ENCODE peak calls at places on chromosomes 16 and 17, in six cellular contexts. K, Z, T, Y, H and G are unnamed samples. For H3K27me3 and H3K4me1, the result is how much of the 10 kb centered on the place peaks cover.

GRCh38 chr17:17062356-17062755 is 20.1 kb downstream of the MPRIP start:
- DNase-seq in K (no peak), Z (no peak), T (no peak), Y (no peak), H (no peak), G (peak)

GRCh38 chr17:2485543-2485942 is 26.1 kb downstream of the METTL16 start:
- DNase-seq in K (no peak), Z (peak), T (no peak), Y (no peak), H (no peak), G (no peak)

GRCh38 chr17:53150101-53150698 is 672.5 kb upstream of the KIF2B start:
- DNase-seq in K (peak), Z (peak), T (no peak), Y (no peak), H (no peak), G (peak)

GRCh38 chr16:48616571-48616970 is 6.6 kb upstream of the N4BP1 start:
- DNase-seq in K (no peak), Z (no peak), T (no peak), Y (no peak), H (peak), G (no peak)

GRCh38 chr17:16322636-16323035 is 30.6 kb downstream of the CENPV start:
- DNase-seq in K (no peak), Z (no peak), T (peak), Y (no peak), H (no peak), G (no peak)

GRCh38 chr16:3087243-3087791 is 11.8 kb downstream of the ZSCAN10 start:
- DNase-seq in K (peak), Z (no peak), T (no peak), Y (no peak), H (no peak), G (no peak)

GRCh38 chr16:84519855-84520254 is 15.4 kb upstream of the MEAK7 start:
- DNase-seq in K (no peak), Z (no peak), T (no peak), Y (no peak), H (no peak), G (no peak)

GRCh38 chr17:47776330-47777197 is 43.5 kb downstream of the TBX21 start:
- DNase-seq in K (peak), Z (peak), T (peak), Y (no peak), H (no peak), G (peak)

GRCh38 chr16:28915181-28915580 is 9.9 kb downstream of the RABEP2 start:
- DNase-seq in K (no peak), Z (no peak), T (peak), Y (no peak), H (no peak), G (no peak)

GRCh38 chr17:74825952-74826713 is 33.6 kb downstream of the GRIN2C start:
- DNase-seq in K (no peak), Z (peak), T (no peak), Y (no peak), H (no peak), G (no peak)

GRCh38 chr17:11239379-11239970 is 1.5 kb upstream of the SHISA6 start:
- DNase-seq in K (no peak), Z (no peak), T (no peak), Y (no peak), H (no peak), G (no peak)

GRCh38 chr17:28538296-28538895 is 14.0 kb downstream of the UNC119 start:
- DNase-seq in K (no peak), Z (no peak), T (no peak), Y (no peak), H (no peak), G (no peak)

GRCh38 chr16:3646348-3646920 is 8.1 kb upstream of the DNASE1 start:
- DNase-seq in K (peak), Z (no peak), T (no peak), Y (no peak), H (peak), G (no peak)

GRCh38 chr17:29620271-29620670 is 2.4 kb downstream of the CORO6 start:
- DNase-seq in K (peak), Z (no peak), T (peak), Y (no peak), H (no peak), G (no peak)

GRCh38 chr17:16585796-16586195 is 16.8 kb upstream of the ZNF287 start:
- DNase-seq in K (no peak), Z (no peak), T (no peak), Y (no peak), H (no peak), G (no peak)

GRCh38 chr16:12819126-12820117 is 15.7 kb upstream of the CPPED1 start:
- DNase-seq in K (peak), Z (peak), T (peak), Y (no peak), H (peak), G (peak)

GRCh38 chr16:78353610-78354009 is 254.2 kb downstream of the WWOX start:
- DNase-seq in K (peak), Z (no peak), T (no peak), Y (no peak), H (no peak), G (no peak)

GRCh38 chr16:20833081-20833480 is 26.8 kb downstream of the REXO5 start:
- DNase-seq in K (no peak), Z (no peak), T (no peak), Y (no peak), H (no peak), G (no peak)

GRCh38 chr17:79511471-79511870 is 99.4 kb downstream of the RBFOX3 start:
- DNase-seq in K (no peak), Z (no peak), T (no peak), Y (no peak), H (no peak), G (no peak)

GRCh38 chr17:79509008-79509407 is 101.8 kb downstream of the RBFOX3 start:
- DNase-seq in K (no peak), Z (no peak), T (no peak), Y (no peak), H (no peak), G (no peak)

GRCh38 chr17:79508291-79508716 is 102.5 kb downstream of the RBFOX3 start:
- DNase-seq in K (no peak), Z (no peak), T (no peak), Y (no peak), H (no peak), G (no peak)

GRCh38 chr17:79510071-79510470 is 100.8 kb downstream of the RBFOX3 start:
- DNase-seq in K (no peak), Z (no peak), T (no peak), Y (no peak), H (no peak), G (no peak)

DNA sequence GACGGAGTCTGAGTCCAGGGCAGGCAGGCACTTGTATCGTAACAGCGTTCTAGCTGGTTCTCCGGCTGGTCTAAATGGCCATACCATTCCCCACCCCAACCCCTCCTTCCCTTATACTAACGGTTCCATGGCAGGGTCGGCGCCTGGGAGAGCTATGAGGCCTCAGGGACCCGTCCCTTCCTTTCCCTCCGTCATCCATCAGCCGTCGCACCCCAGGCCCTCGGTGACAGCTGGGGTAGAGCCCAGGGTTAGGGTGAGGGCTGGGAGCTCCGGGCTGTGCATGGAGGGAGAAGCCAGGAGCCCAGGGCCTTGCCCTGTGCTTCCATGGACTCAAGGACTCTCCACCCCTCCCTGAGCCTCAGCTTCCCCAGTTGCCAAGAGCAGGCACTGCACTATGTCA is 101.4 kb downstream of the RBFOX3 start:
- DNase-seq in K (no peak), Z (no peak), T (no peak), Y (no peak), H (no peak), G (no peak)
- H3K27me3 ChIP-seq in K (under half), Z (under half), T (under half), Y (under half), H (under half), G (under half)

GRCh38 chr17:57286372-57287105 is 30.2 kb downstream of the MSI2 start:
- DNase-seq in K (no peak), Z (peak), T (peak), Y (no peak), H (no peak), G (no peak)
- H3K4me1 ChIP-seq in K (under half), Z (under half), T (under half), Y (under half), H (under half), G (under half)

DNA sequence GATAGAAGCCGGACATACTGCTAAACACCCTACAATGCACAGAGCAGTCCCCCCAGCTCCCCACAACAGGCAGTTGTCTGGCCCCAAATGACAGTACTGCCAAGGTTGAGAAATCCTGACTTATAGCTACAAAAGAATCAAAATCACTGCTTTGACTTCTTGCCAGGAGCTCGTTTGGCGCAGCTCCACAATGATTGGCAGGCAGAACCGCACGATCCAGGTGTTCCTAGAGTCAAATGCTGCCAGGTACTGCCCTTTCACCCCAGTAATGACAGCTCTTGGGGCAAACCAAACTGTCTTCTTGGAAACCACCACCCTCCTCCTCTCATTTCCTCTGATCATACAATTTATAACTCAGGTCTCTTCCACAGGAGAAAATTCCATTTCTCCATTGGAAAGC is 2.2 kb upstream of the TMC5 start:
- DNase-seq in K (no peak), Z (no peak), T (no peak), Y (no peak), H (peak), G (no peak)
- H3K27me3 ChIP-seq in K (under half), Z (under half), T (under half), Y (half or more), H (under half), G (under half)

DNA sequence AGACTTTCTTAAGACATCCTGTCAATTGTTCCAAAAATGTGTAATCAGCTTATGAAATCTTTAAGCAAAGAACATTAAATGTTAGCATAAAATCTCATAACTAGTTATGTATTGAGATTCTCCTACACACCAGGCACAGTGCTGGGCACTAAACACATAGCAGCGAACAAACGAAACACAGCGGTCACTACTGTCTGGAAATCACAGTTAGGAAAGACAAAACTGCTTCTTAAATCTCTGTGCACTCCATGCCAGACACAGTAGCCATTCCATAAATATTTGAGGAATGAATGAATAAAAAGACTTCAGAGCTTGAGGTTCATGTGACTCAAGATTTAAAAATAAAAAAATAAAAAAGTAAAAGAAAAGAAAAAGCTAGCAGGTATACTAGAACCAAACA is 20.1 kb downstream of the TOX3 start:
- DNase-seq in K (no peak), Z (no peak), T (peak), Y (no peak), H (no peak), G (no peak)
- H3K4me1 ChIP-seq in K (under half), Z (under half), T (under half), Y (under half), H (under half), G (under half)

DNA sequence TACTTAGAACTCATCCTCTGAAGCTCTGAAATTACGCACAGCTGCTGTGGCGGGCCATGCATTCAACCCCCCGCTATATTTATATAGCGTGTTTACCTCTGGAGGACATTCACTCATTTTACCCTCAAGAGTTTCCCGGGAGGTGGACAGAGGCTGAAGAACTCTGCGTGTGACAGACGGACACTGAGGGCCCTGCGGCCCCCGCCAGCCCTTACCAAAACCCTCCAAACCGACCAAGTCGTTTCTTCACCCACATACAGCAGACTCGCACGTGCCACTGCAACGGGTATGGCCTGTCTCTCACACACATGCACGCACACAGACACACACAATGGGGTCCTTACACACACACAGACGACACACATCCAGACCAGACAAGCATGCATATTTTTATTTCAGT is 216.4 kb upstream of the FOXF1 start:
- DNase-seq in K (no peak), Z (no peak), T (no peak), Y (no peak), H (no peak), G (no peak)
- H3K27me3 ChIP-seq in K (half or more), Z (half or more), T (under half), Y (half or more), H (under half), G (half or more)

GRCh38 chr17:4539025-4539424 is 16.2 kb downstream of the MYBBP1A start:
- DNase-seq in K (no peak), Z (no peak), T (no peak), Y (no peak), H (no peak), G (no peak)
- H3K4me1 ChIP-seq in K (under half), Z (under half), T (under half), Y (under half), H (half or more), G (under half)